ENCODE peak calls at places on chromosomes 16 and 17, in four cellular contexts. S is HepG2, B is K562, P is GM12878. T is an unnamed sample.

GRCh38 chr17:57440522-57441269 is 184.4 kb downstream of the MSI2 start:
- DNase-seq in S (peak), B (peak), P (peak), T (peak)

GRCh38 chr16:4830408-4830807 is 16.7 kb downstream of the GLYR1 start:
- DNase-seq in S (no peak), B (no peak), P (no peak), T (no peak)

GRCh38 chr17:10117581-10118001 is 80.8 kb downstream of the GAS7 start:
- DNase-seq in S (peak), B (no peak), P (peak), T (no peak)

GRCh38 chr17:21528031-21528684 is 152.0 kb downstream of the KCNJ12 start:
- DNase-seq in S (no peak), B (no peak), P (no peak), T (no peak)

GRCh38 chr16:87308826-87309225 is 8.4 kb downstream of the C16orf95 start:
- DNase-seq in S (no peak), B (no peak), P (no peak), T (no peak)

GRCh38 chr16:4795181-4795827 is at the start of gene SMIM22:
- DNase-seq in S (no peak), B (no peak), P (no peak), T (peak)

GRCh38 chr17:38725066-38725465 is 5.1 kb upstream of the CISD3 start:
- DNase-seq in S (no peak), B (no peak), P (no peak), T (peak)

GRCh38 chr17:57112994-57113393 is 27.9 kb downstream of the AKAP1 start:
- DNase-seq in S (no peak), B (peak), P (no peak), T (no peak)

GRCh38 chr17:46026045-46026814 is 27.2 kb downstream of the STH start:
- DNase-seq in S (no peak), B (no peak), P (no peak), T (no peak)

GRCh38 chr17:73612074-73612473 is 32.2 kb downstream of the SDK2 start:
- DNase-seq in S (no peak), B (no peak), P (no peak), T (no peak)

GRCh38 chr16:29745126-29745852 is 501 bp downstream of the C16orf54 start:
- DNase-seq in S (no peak), B (no peak), P (no peak), T (no peak)

GRCh38 chr17:2964028-2964356 is 99.4 kb downstream of the OR1D5 start:
- DNase-seq in S (no peak), B (no peak), P (no peak), T (no peak)

GRCh38 chr16:67236551-67237395 is 9.8 kb downstream of the TMEM208 start:
- DNase-seq in S (peak), B (peak), P (no peak), T (peak)

GRCh38 chr16:8808613-8809353 is 11.1 kb downstream of the PMM2 start:
- DNase-seq in S (no peak), B (no peak), P (no peak), T (no peak)

GRCh38 chr17:20276430-20276829 is 190.9 kb downstream of the LGALS9B start:
- DNase-seq in S (no peak), B (no peak), P (no peak), T (no peak)

GRCh38 chr17:9360610-9361571 is 214.7 kb downstream of the STX8 start:
- DNase-seq in S (peak), B (no peak), P (no peak), T (no peak)

GRCh38 chr16:6611535-6611934 is 721.1 kb upstream of the RBFOX1 start:
- DNase-seq in S (no peak), B (peak), P (no peak), T (no peak)

GRCh38 chr17:72699566-72699965 is 392.9 kb downstream of the SLC39A11 start:
- DNase-seq in S (no peak), B (no peak), P (no peak), T (no peak)

GRCh38 chr16:84778720-84779119 is 41.1 kb upstream of the CRISPLD2 start:
- DNase-seq in S (no peak), B (no peak), P (no peak), T (no peak)

GRCh38 chr17:47945080-47945479 is 3.7 kb downstream of the PNPO start:
- DNase-seq in S (no peak), B (no peak), P (no peak), T (no peak)

GRCh38 chr16:1189455-1189854 is 35.6 kb downstream of the TPSG1 start:
- DNase-seq in S (no peak), B (no peak), P (no peak), T (no peak)

GRCh38 chr16:736936-737481 is 3.8 kb downstream of the CIAO3 start:
- DNase-seq in S (no peak), B (no peak), P (no peak), T (no peak)

GRCh38 chr17:2094891-2095535 is 40.1 kb downstream of the HIC1 start:
- DNase-seq in S (peak), B (no peak), P (no peak), T (peak)

GRCh38 chr17:39627717-39628516 is 1.2 kb downstream of the PPP1R1B start:
- DNase-seq in S (no peak), B (no peak), P (no peak), T (no peak)

GRCh38 chr16:23827245-23827543 is 8.6 kb upstream of the PRKCB start:
- DNase-seq in S (no peak), B (no peak), P (no peak), T (no peak)

GRCh38 chr16:77569406-77569805 is 134.6 kb upstream of the ADAMTS18 start:
- DNase-seq in S (no peak), B (no peak), P (no peak), T (no peak)

GRCh38 chr16:24253192-24253591 is 2.9 kb upstream of the CACNG3 start:
- DNase-seq in S (peak), B (peak), P (no peak), T (peak)

GRCh38 chr16:19071811-19072777 is 4.7 kb downstream of the COQ7 start:
- DNase-seq in S (peak), B (peak), P (no peak), T (peak)

GRCh38 chr16:57694556-57695377 is at the start of gene DRC7:
- DNase-seq in S (peak), B (peak), P (no peak), T (peak)

GRCh38 chr17:43016216-43016615 is 6.0 kb downstream of the VAT1 start:
- DNase-seq in S (no peak), B (no peak), P (no peak), T (no peak)

GRCh38 chr16:15538484-15538883 is 104.1 kb downstream of the BMERB1 start:
- DNase-seq in S (no peak), B (no peak), P (no peak), T (no peak)

GRCh38 chr16:74448990-74449389 is 27.7 kb upstream of the CLEC18B start:
- DNase-seq in S (no peak), B (peak), P (no peak), T (no peak)

GRCh38 chr16:28491970-28492474 is at the start of gene CLN3:
- DNase-seq in S (peak), B (peak), P (peak), T (peak)

GRCh38 chr17:39208893-39209292 is 8.8 kb downstream of the RPL19 start:
- DNase-seq in S (no peak), B (peak), P (no peak), T (no peak)

GRCh38 chr16:11251525-11252481 is 4.2 kb downstream of the SOCS1 start:
- DNase-seq in S (no peak), B (peak), P (no peak), T (no peak)

GRCh38 chr17:382644-383533 is 30.3 kb upstream of the RPH3AL start:
- DNase-seq in S (peak), B (peak), P (no peak), T (peak)

DNA sequence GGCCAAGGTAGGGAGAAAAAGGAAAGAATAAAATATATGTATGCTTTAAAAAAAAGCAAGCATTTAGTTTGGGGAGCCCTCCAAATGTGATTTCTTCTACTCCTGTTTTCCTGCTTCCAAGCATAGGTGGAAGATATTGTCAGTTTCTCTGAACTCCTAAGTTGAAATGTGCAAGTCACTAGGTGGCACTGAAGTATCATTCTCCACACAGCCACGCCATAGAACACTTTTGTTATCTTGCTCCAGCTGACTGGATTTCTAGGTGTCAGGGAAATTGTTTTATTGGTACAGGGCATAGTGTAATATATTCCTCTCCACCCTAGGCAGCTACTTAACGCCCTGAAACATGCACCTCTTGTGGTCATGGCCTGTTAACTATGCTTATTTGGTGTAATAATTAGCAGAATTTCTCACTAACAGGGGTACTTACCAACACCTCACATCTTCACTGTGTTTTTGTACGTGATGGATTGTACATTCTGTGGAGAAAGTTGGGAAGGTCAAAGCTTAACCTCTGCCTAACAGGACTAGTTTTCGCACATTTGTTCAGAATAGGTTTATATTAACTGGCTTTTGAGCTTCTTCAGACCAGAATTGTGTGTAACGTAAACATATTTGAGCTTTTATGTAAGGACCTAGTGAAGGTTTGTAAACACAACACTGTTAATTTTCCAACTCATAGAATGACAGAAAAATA is 69.3 kb downstream of the FTO start:
- DNase-seq in S (peak), B (peak), P (peak), T (peak)
- TF ChIP-seq ZBTB33 in S (no peak), B (no peak), P (no peak), T (no peak)

GRCh38 chr17:78146881-78147280 is 696 bp downstream of the C17orf99 start:
- DNase-seq in S (no peak), B (no peak), P (no peak), T (no peak)

GRCh38 chr17:78143214-78144145 is 2.7 kb upstream of the C17orf99 start:
- DNase-seq in S (no peak), B (no peak), P (no peak), T (no peak)

GRCh38 chr17:78146471-78146869 is 285 bp downstream of the C17orf99 start:
- DNase-seq in S (no peak), B (no peak), P (no peak), T (no peak)

GRCh38 chr17:78144146-78144719 is 2.0 kb upstream of the C17orf99 start:
- DNase-seq in S (no peak), B (peak), P (no peak), T (peak)

DNA sequence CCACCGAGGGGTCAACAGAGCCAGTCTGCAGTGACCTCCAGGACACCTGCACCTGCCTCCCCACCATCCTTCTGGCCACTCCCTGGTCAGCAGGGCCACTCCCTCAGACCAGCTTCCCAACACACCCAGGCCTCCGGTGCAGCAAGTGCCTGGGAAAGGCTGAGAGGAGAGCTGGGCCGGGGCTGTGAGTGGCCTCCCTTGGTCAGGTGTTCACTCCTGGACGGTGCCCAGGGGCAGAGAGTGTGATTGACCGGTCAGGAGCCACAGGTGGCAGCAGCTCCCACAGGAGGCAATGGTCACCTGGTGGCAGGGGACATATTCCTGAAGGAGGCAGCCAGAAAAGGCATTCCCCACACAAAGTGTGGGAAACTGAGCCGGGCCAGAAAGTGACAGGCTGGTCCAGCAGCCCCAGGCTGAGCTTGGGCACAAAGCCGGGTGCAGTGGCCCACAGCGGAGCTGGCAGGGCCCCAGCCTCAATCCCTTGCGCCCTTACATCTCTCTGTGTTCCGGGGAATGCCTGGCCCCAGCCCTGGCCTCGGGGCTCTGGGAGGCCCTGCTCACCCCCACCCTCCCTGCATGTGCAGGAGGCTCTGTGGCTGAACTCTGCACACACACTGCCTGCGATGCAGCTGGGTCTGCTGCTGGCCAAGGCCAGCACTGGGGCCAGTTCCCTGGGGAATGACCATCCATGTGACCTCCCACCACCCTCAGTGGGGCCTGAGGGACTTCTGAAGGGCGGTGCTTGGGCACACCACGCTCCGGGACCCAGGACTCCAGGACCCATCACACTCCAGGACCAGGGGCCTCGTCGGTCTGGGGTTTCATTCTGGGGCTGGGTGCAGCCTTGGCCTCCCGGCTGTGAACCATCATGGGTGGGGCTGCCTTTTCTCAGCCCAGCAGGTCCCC is 1.2 kb upstream of the C17orf99 start:
- DNase-seq in S (no peak), B (no peak), P (no peak), T (no peak)
- TF ChIP-seq EP300 in S (no peak), B (no peak), P (no peak), T (no peak)

GRCh38 chr16:83692224-83692623 is 115.6 kb upstream of the HSBP1 start:
- DNase-seq in S (no peak), B (no peak), P (no peak), T (no peak)

GRCh38 chr16:83685615-83686165 is 122.1 kb upstream of the HSBP1 start:
- DNase-seq in S (no peak), B (no peak), P (no peak), T (no peak)

GRCh38 chr16:83686726-83687125 is 121.1 kb upstream of the HSBP1 start:
- DNase-seq in S (no peak), B (no peak), P (no peak), T (no peak)

DNA sequence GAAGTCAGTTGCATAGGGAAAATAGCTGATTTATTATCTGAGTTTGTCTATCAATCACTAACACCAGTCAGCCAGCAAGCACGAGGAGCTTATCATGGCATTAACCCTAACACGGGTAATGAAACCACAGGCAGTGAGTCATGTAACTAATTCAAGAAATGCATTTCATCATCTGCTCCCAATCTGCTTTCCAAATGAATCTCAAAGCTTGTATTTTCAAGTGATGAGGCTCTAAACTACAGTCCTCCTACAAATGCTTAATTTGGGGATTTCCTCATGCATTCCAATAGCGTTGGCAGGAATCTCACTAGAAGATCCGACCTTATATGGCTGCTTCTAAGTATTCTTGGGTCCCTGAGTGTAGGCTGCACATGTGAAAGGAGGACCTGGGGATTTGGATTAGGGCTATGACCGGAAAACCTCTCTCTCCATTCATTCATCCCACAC is 118.4 kb upstream of the HSBP1 start:
- DNase-seq in S (no peak), B (no peak), P (peak), T (no peak)
- TF ChIP-seq ZBTB33 in S (no peak), B (no peak), P (no peak), T (peak)

DNA sequence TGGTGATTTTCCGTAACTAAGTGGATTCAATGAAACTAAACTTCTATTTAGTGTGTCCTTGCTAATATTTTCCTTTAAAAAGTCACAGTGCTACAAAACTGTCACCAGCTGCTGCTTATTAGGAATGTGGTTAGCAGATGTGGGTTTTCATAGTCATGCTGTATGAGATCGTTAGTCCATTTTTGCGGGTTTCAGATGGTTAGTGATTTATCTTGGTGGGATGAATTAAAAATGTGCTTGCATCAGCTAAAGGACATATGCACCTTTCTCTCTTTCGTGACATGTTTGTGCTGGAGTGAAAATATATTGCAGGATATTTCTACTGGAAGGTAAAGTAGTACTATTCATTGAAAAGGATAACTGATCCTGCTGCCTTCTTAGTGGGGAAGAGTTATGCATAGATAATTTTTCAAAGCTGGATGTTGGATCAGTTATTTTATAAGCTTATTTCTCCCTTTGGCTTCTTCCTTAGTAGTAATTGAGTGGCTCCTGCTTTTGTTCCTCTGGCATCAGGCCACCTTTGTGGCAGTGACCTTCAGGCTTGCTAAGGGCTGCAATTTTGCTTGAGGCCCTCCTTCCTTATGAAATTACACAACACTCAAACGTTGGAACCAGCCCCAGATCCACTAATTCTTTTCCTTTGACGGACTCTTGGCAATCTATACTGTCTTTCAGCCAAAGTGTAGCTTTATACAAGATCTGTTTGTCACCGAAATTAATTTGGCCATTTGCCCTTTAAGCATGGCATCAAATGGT is 7.5 kb upstream of the SNTB2 start:
- DNase-seq in S (peak), B (no peak), P (no peak), T (peak)
- TF ChIP-seq EP300 in S (no peak), B (no peak), P (no peak), T (peak)

DNA sequence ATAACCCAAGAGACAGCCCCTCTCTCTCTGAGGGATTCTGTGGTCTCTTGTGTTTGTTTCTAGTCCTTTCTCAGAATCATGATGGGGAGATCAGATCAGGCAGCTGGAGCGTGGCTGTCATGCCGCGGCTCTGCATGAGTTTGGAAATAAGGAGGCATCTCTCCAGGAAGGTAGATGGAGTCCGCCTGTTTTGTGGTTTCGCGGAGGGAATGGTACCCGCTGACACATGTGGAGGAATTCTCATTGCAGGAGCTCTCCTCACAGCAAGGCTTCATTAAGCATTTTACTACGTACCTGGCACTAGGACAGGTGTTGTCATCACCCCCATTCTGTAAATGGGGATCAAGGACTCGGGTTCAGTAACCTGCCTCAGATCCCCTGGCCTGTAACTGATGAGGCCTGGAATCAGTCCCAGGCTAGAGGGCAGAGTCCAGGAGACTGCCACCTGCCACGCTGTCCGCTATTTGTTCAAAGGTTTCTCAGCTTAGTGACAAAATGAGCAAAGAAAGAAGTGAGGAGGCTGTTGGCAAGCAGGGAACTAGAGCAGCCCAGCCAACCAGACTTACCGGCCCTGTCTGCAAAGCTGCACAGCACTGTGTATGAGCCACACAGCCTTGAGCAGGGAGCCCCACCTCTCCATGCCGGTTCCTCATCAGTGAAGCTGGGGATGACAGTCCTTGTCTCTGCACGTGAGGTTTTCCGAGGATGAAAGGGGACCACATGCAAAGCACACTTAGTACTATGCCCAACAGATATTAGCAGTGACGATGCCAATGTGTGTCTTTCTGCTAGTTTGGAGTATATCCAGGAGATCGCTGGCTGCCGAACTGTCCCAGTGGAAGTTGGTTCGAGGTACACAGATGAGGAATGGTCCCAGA is 11.0 kb downstream of the KDM8 start:
- DNase-seq in S (peak), B (no peak), P (no peak), T (no peak)
- TF ChIP-seq ZBTB33 in S (peak), B (no peak), P (no peak), T (no peak)

GRCh38 chr17:7216242-7217112 is 3.2 kb downstream of the DLG4 start:
- DNase-seq in S (no peak), B (no peak), P (no peak), T (no peak)

GRCh38 chr17:7217113-7217987 is 2.3 kb downstream of the DLG4 start:
- DNase-seq in S (no peak), B (peak), P (no peak), T (peak)

GRCh38 chr17:7218774-7219173 is 862 bp downstream of the DLG4 start:
- DNase-seq in S (no peak), B (no peak), P (no peak), T (no peak)

GRCh38 chr17:7219434-7219811 is 213 bp downstream of the DLG4 start:
- DNase-seq in S (no peak), B (no peak), P (no peak), T (no peak)

GRCh38 chr17:7218166-7218565 is 1.5 kb downstream of the DLG4 start:
- DNase-seq in S (no peak), B (no peak), P (no peak), T (no peak)
- TF ChIP-seq EP300 in S (no peak), B (no peak), P (no peak), T (no peak)

GRCh38 chr17:69608808-69609494 is 194.5 kb downstream of the MAP2K6 start:
- DNase-seq in S (no peak), B (no peak), P (no peak), T (no peak)
- TF ChIP-seq ZBTB33 in S (no peak), B (no peak), P (no peak), T (peak)

T was measured in SK-N-SH.